ENCODE peak calls at places on chromosomes 4 and X, in six cellular contexts. W, T, D, X, Y and J are unnamed samples.

GRCh38 chrX:13693341-13693871 is 4.5 kb downstream of the RAB9A start:
- DNase-seq in W (no peak), X (no peak), D (no peak), Y (no peak), T (no peak), J (no peak)

GRCh38 chr4:124713213-124713592 is 671 bp upstream of the ANKRD50 start:
- DNase-seq in D (peak), T (peak), Y (peak), W (peak), X (peak), J (peak)

GRCh38 chr4:187387709-187388108 is 607.9 kb upstream of the ZFP42 start:
- DNase-seq in W (no peak), Y (no peak), X (no peak), T (no peak), D (no peak), J (no peak)

GRCh38 chr4:1208266-1208961 is 36.0 kb upstream of the SPON2 start:
- DNase-seq in T (no peak), D (no peak), W (no peak), X (no peak), Y (no peak), J (no peak)

GRCh38 chrX:108070891-108071290 is 20.5 kb downstream of the PSMD10 start:
- DNase-seq in T (no peak), X (no peak), W (no peak), Y (no peak), D (no peak), J (no peak)

GRCh38 chrX:28591542-28591941 is 4.3 kb downstream of the IL1RAPL1 start:
- DNase-seq in W (no peak), D (no peak), T (no peak), Y (no peak), X (no peak), J (no peak)

GRCh38 chr4:96736352-96736889 is 896.5 kb downstream of the PDHA2 start:
- DNase-seq in X (no peak), D (no peak), W (peak), T (no peak), Y (peak), J (no peak)

GRCh38 chr4:113973349-113973748 is 6.1 kb downstream of the ARSJ start:
- DNase-seq in W (no peak), Y (no peak), D (no peak), X (no peak), T (no peak), J (peak)

GRCh38 chrX:17005712-17006372 is 59.4 kb downstream of the REPS2 start:
- DNase-seq in W (no peak), D (no peak), X (no peak), Y (no peak), T (no peak), J (no peak)

GRCh38 chr4:8283161-8283560 is 13.6 kb downstream of the HTRA3 start:
- DNase-seq in W (no peak), T (no peak), X (no peak), Y (no peak), D (no peak), J (no peak)

GRCh38 chrX:63250253-63250868 is 100.8 kb downstream of the SPIN4 start:
- DNase-seq in X (no peak), T (peak), W (no peak), Y (peak), D (no peak), J (no peak)

GRCh38 chr4:174483792-174484191 is 38.5 kb downstream of the HPGD start:
- DNase-seq in D (no peak), Y (no peak), W (no peak), X (no peak), T (no peak), J (no peak)

GRCh38 chr4:174604198-174604597 is 81.9 kb upstream of the HPGD start:
- DNase-seq in Y (no peak), X (peak), T (no peak), W (no peak), D (no peak), J (peak)

GRCh38 chrX:9847071-9847470 is 60.8 kb downstream of the SHROOM2 start:
- DNase-seq in X (no peak), W (no peak), Y (peak), T (no peak), D (no peak), J (no peak)

GRCh38 chr4:48967626-48968025 is 18.4 kb upstream of the CWH43 start:
- DNase-seq in X (no peak), T (no peak), Y (no peak), D (no peak), W (no peak), J (no peak)

GRCh38 chrX:77561372-77561771 is 114.2 kb downstream of the FGF16 start:
- DNase-seq in W (no peak), D (no peak), Y (no peak), T (no peak), X (no peak), J (no peak)

GRCh38 chrX:107597264-107597663 is 31.0 kb upstream of the PRPS1 start:
- DNase-seq in T (no peak), D (no peak), X (no peak), W (no peak), Y (no peak), J (no peak)

GRCh38 chrX:100363926-100364325 is 46.1 kb downstream of the PCDH19 start:
- DNase-seq in D (no peak), X (no peak), W (no peak), T (no peak), Y (no peak), J (no peak)

GRCh38 chr4:81049310-81049709 is 18.8 kb downstream of the BMP3 start:
- DNase-seq in Y (no peak), X (no peak), T (no peak), W (no peak), D (no peak), J (no peak)

GRCh38 chrX:136200466-136200865 is 50.7 kb downstream of the MAP7D3 start:
- DNase-seq in X (no peak), W (peak), D (no peak), Y (no peak), T (no peak), J (no peak)

GRCh38 chr4:126777649-126778048 is 855.1 kb upstream of the INTU start:
- DNase-seq in Y (no peak), X (no peak), T (no peak), W (peak), D (no peak), J (no peak)

GRCh38 chr4:169121920-169122319 is 111.9 kb upstream of the CBR4 start:
- DNase-seq in T (no peak), D (no peak), X (no peak), W (no peak), Y (no peak), J (no peak)

GRCh38 chr4:184805462-184806245 is 20.1 kb downstream of the ACSL1 start:
- DNase-seq in X (peak), W (no peak), D (peak), T (no peak), Y (peak), J (peak)